ENCODE peak calls at places on chromosomes 16 and 17, in nine cellular contexts. T, A, E, Z, N, Q, L, W and U are unnamed samples. For H3K4me1, the result is how much of the 10 kb centered on the place peaks cover.

GRCh38 chr17:78341559-78342437 is 18.1 kb downstream of the SOCS3 start:
- DNase-seq in T (peak), A (no peak), E (no peak), Z (peak), N (no peak), Q (peak), L (no peak), W (no peak), U (peak)

GRCh38 chr17:49015924-49016774 is 19.0 kb downstream of the IGF2BP1 start:
- DNase-seq in T (no peak), A (no peak), E (no peak), Z (no peak), N (no peak), Q (no peak), L (no peak), W (no peak), U (peak)

GRCh38 chr16:85420501-85421337 is 192.4 kb upstream of the GSE1 start:
- DNase-seq in T (peak), A (no peak), E (peak), Z (peak), N (no peak), Q (no peak), L (peak), W (peak), U (no peak)

GRCh38 chr16:75452464-75453190 is 11.9 kb downstream of the TMEM170A start:
- DNase-seq in T (no peak), A (no peak), E (no peak), Z (no peak), N (no peak), Q (no peak), L (no peak), W (no peak), U (no peak)

GRCh38 chr17:41530062-41531048 is 2.2 kb upstream of the KRT19 start:
- DNase-seq in T (peak), A (no peak), E (no peak), Z (peak), N (no peak), Q (no peak), L (no peak), W (no peak), U (peak)

GRCh38 chr16:11612110-11612981 is 25.6 kb upstream of the LITAF start:
- DNase-seq in T (peak), A (no peak), E (no peak), Z (peak), N (peak), Q (no peak), L (peak), W (no peak), U (no peak)

GRCh38 chr16:24863582-24864437 is 18.0 kb downstream of the SLC5A11 start:
- DNase-seq in T (no peak), A (no peak), E (no peak), Z (no peak), N (no peak), Q (no peak), L (no peak), W (no peak), U (peak)

GRCh38 chr17:1137465-1137894 is 42.3 kb downstream of the ABR start:
- DNase-seq in T (no peak), A (peak), E (peak), Z (peak), N (no peak), Q (no peak), L (no peak), W (no peak), U (no peak)

GRCh38 chr17:75681289-75681688 is 14.2 kb downstream of the SAP30BP start:
- DNase-seq in T (no peak), A (no peak), E (no peak), Z (no peak), N (no peak), Q (no peak), L (no peak), W (no peak), U (no peak)

GRCh38 chr16:48232459-48233040 is 11.6 kb upstream of the LONP2 start:
- DNase-seq in T (no peak), A (no peak), E (no peak), Z (no peak), N (no peak), Q (no peak), L (no peak), W (no peak), U (no peak)

GRCh38 chr17:9401434-9401833 is 174.2 kb downstream of the STX8 start:
- DNase-seq in T (no peak), A (no peak), E (no peak), Z (peak), N (no peak), Q (no peak), L (no peak), W (no peak), U (no peak)

GRCh38 chr17:66749217-66749832 is 85.6 kb upstream of the CACNG5 start:
- DNase-seq in T (no peak), A (no peak), E (no peak), Z (no peak), N (no peak), Q (no peak), L (no peak), W (no peak), U (no peak)

GRCh38 chr17:48261297-48261880 is 153.8 kb downstream of the SNX11 start:
- DNase-seq in T (no peak), A (peak), E (no peak), Z (peak), N (no peak), Q (no peak), L (no peak), W (no peak), U (no peak)

GRCh38 chr17:46738544-46738943 is 79.9 kb downstream of the WNT3 start:
- DNase-seq in T (no peak), A (no peak), E (no peak), Z (no peak), N (no peak), Q (no peak), L (no peak), W (no peak), U (no peak)

GRCh38 chr16:67428146-67428731 is 2.7 kb upstream of the HSD11B2 start:
- DNase-seq in T (peak), A (peak), E (no peak), Z (peak), N (peak), Q (peak), L (peak), W (peak), U (peak)

GRCh38 chr16:85523602-85524364 is 89.3 kb upstream of the GSE1 start:
- DNase-seq in T (peak), A (no peak), E (no peak), Z (peak), N (no peak), Q (no peak), L (peak), W (no peak), U (no peak)

GRCh38 chr17:67994827-67995567 is 1.3 kb downstream of the C17orf58 start:
- DNase-seq in T (peak), A (no peak), E (no peak), Z (no peak), N (no peak), Q (no peak), L (no peak), W (no peak), U (peak)
- H3K4me3 ChIP-seq in T (peak), A (peak), E (peak), Z (no peak), N (peak), Q (peak), L (no peak), W (peak), U (peak)

GRCh38 chr17:40311575-40311974 is 2.6 kb downstream of the RARA start:
- DNase-seq in T (peak), A (no peak), E (no peak), Z (no peak), N (peak), Q (peak), L (no peak), W (peak), U (no peak)

GRCh38 chr17:40313660-40314556 is 4.9 kb downstream of the RARA start:
- DNase-seq in T (no peak), A (no peak), E (no peak), Z (no peak), N (no peak), Q (peak), L (no peak), W (no peak), U (no peak)

GRCh38 chr17:40310882-40311391 is 2.0 kb downstream of the RARA start:
- DNase-seq in T (no peak), A (no peak), E (no peak), Z (no peak), N (peak), Q (peak), L (no peak), W (no peak), U (no peak)

GRCh38 chr17:40312893-40313659 is 4.1 kb downstream of the RARA start:
- DNase-seq in T (no peak), A (no peak), E (no peak), Z (no peak), N (no peak), Q (peak), L (no peak), W (no peak), U (no peak)

GRCh38 chr17:40312131-40312731 is 3.3 kb downstream of the RARA start:
- DNase-seq in T (no peak), A (no peak), E (no peak), Z (no peak), N (no peak), Q (peak), L (no peak), W (no peak), U (no peak)
- H3K4me1 ChIP-seq in T (half or more), A (half or more), E (half or more), Z (under half), N (half or more), Q (half or more), L (under half), W (half or more), U (half or more)

DNA sequence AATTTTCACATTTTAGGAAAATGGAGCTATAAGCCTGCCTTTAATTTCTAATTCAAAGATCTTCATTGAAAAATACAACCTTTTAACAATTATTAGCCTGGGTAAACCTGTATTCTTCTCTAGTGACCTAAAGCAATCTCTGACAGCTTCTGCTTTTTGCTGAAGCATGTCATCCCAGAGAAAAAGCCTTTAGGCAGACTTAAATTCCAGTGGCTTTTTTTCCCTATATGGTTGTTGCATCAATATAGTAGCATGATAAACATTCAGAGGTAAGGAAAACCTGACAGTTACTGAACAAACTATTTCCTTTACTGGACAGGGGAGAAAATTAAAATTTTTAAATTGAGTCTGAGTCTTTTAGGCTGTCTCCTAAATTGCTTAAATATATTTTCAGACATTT is 7.8 kb upstream of the EVI2A start:
- DNase-seq in T (no peak), A (no peak), E (no peak), Z (no peak), N (no peak), Q (no peak), L (no peak), W (no peak), U (no peak)
- H3K27ac ChIP-seq in T (no peak), A (no peak), E (no peak), Z (no peak), N (no peak), Q (no peak), L (no peak), W (no peak), U (peak)

GRCh38 chr17:59840908-59841666 is 51.7 kb downstream of the TUBD1 start:
- DNase-seq in T (no peak), A (no peak), E (no peak), Z (no peak), N (no peak), Q (no peak), L (no peak), W (no peak), U (peak)
- H3K4me3 ChIP-seq in T (peak), A (peak), E (peak), Z (no peak), N (peak), Q (peak), L (peak), W (peak), U (peak)

DNA sequence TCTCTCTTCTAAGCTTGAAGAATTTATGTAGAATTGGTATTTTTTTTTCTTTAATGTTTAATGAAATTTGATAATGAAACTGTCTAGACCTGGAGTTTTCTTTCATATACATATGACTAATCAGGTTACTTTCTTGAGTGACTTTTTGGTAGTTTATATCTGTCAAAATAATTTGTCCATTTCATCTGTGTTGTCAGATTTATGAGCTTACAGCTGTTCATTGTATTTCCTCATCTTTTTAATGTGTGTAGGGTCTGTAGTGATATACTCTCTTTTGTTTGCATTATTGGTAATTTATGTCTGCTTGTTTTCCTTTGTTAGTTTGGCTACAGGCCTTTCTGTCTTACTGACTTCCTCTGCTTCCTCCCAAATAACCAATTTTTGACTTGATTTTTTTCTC is 55.7 kb downstream of the TAOK1 start:
- DNase-seq in T (no peak), A (no peak), E (no peak), Z (no peak), N (no peak), Q (no peak), L (no peak), W (no peak), U (no peak)
- H3K4me1 ChIP-seq in T (under half), A (under half), E (under half), Z (under half), N (under half), Q (half or more), L (under half), W (under half), U (under half)

DNA sequence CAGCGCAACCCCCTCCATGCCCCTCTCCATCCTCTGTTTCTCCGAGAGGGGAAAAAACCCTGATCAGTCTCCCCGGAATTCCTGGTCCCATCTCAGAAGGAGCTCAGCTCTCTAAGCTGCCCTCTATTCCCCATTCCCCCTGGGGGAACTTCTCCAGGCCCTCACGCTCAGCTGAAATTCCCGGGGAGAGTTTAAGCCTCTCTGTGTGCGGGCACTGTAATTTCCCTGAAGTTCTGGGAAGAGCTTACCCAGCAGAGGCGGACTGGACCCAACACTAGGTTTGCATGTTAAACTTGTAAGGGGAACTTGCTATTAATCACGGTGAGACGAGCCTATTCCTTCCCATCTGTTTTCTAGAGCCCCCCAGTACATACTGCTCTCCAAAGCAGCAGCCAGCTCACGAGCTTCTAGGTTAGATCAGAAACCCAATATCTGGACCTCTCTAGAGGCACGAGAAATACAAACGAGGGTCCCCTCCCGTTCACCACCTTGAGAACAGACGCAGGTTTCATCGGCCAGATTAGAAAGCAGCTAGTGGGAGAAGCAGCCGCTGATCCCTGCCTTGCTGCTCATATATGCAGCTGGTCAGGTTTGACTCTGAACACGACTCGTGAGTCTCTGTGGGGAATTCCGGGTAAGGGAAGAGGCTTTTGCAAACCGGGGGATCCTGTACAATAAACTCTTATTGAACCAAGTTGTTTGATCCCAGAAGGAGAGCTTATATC is 1.4 kb downstream of the VAT1L start:
- DNase-seq in T (no peak), A (no peak), E (no peak), Z (peak), N (no peak), Q (no peak), L (no peak), W (no peak), U (no peak)
- H3K27ac ChIP-seq in T (no peak), A (no peak), E (no peak), Z (no peak), N (no peak), Q (no peak), L (no peak), W (no peak), U (no peak)

DNA sequence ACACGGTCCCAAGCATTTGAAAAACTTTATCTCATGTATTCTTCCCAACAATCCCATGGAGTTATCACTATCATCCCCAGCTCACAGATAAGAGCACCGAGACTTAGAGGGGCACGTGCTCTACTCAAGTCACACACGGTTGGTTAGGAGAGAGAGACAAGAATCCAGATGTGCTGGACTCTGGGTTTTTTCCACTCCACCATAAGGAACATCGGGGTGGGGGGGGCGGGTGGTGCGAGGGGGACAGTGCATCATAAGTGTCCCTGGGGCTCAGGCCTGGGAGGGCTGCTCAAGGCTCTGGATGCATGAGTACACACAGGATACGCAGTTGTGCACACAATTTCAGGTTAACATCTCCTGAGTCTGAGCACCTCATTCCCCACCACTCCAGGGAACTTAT is 7.4 kb downstream of the CDC42EP4 start:
- DNase-seq in T (no peak), A (no peak), E (no peak), Z (peak), N (no peak), Q (no peak), L (no peak), W (no peak), U (no peak)
- H3K4me3 ChIP-seq in T (peak), A (peak), E (no peak), Z (no peak), N (peak), Q (no peak), L (no peak), W (no peak), U (peak)

GRCh38 chr17:77326636-77327035 is 185.9 kb downstream of the SEC14L1 start:
- DNase-seq in T (peak), A (no peak), E (no peak), Z (no peak), N (peak), Q (peak), L (peak), W (no peak), U (no peak)

GRCh38 chr17:77325826-77326581 is 185.2 kb downstream of the SEC14L1 start:
- DNase-seq in T (peak), A (no peak), E (no peak), Z (no peak), N (peak), Q (peak), L (peak), W (no peak), U (peak)

GRCh38 chr17:77327181-77327565 is 186.4 kb downstream of the SEC14L1 start:
- DNase-seq in T (peak), A (no peak), E (no peak), Z (no peak), N (peak), Q (peak), L (peak), W (no peak), U (no peak)

GRCh38 chr17:77324227-77324626 is 183.5 kb downstream of the SEC14L1 start:
- DNase-seq in T (peak), A (no peak), E (no peak), Z (no peak), N (peak), Q (peak), L (peak), W (no peak), U (peak)

DNA sequence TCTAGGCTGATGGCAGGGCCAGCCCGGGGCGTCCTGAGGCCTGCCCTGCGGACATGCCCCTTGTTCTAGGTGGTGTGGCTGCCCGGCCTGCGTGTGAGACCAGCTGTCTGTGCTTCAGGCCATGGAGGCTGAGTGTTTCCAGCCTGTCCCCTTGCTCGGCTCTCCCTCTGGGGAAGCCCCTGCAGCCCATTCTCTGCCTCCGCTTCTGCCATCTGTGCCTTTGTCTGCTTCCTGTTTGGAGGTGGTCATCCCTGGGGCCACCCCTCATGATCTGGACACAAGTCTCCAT is 184.7 kb downstream of the SEC14L1 start:
- DNase-seq in T (no peak), A (no peak), E (no peak), Z (no peak), N (no peak), Q (no peak), L (no peak), W (no peak), U (no peak)
- H3K4me1 ChIP-seq in T (half or more), A (half or more), E (under half), Z (under half), N (under half), Q (half or more), L (under half), W (under half), U (half or more)